ENCODE peak calls at places on chromosomes 11 and 22, in eight cellular contexts. One of them, this sample, is unnamed.

GRCh38 chr11:113876798-113877672 is 1.7 kb upstream of the USP28 start:
- DNase-seq in lung: no peak
- DNase-seq in MCF 10A: no peak
- DNase-seq in heart right ventricle: no peak
- DNase-seq in cardiac muscle cell: no peak
- DNase-seq in endothelial cell: no peak
- DNase-seq in GM13976: no peak
- DNase-seq in astrocyte of the cerebellum: no peak
- DNase-seq in this sample: no peak

GRCh38 chr11:12981879-12982531 is 27.1 kb upstream of the RASSF10 start:
- DNase-seq in heart right ventricle: no peak
- DNase-seq in MCF 10A: peak; percentile 27
- DNase-seq in endothelial cell: no peak
- DNase-seq in GM13976: no peak
- DNase-seq in lung: no peak
- DNase-seq in cardiac muscle cell: peak; percentile 21
- DNase-seq in astrocyte of the cerebellum: no peak
- DNase-seq in this sample: no peak

GRCh38 chr22:43706151-43706550 is 106.0 kb downstream of the EFCAB6 start:
- DNase-seq in cardiac muscle cell: no peak
- DNase-seq in astrocyte of the cerebellum: no peak
- DNase-seq in endothelial cell: no peak
- DNase-seq in heart right ventricle: no peak
- DNase-seq in lung: no peak
- DNase-seq in GM13976: no peak
- DNase-seq in MCF 10A: no peak
- DNase-seq in this sample: no peak

GRCh38 chr22:45159652-45160462 is 3.9 kb upstream of the NUP50 start:
- DNase-seq in astrocyte of the cerebellum: no peak
- DNase-seq in endothelial cell: peak; percentile 14
- DNase-seq in heart right ventricle: no peak
- DNase-seq in cardiac muscle cell: peak; percentile 68
- DNase-seq in lung: no peak
- DNase-seq in MCF 10A: peak; percentile 43
- DNase-seq in GM13976: no peak
- DNase-seq in this sample: no peak

GRCh38 chr11:11669447-11669846 is 47.6 kb upstream of the GALNT18 start:
- DNase-seq in lung: no peak
- DNase-seq in cardiac muscle cell: no peak
- DNase-seq in astrocyte of the cerebellum: no peak
- DNase-seq in endothelial cell: no peak
- DNase-seq in heart right ventricle: no peak
- DNase-seq in MCF 10A: no peak
- DNase-seq in GM13976: no peak
- DNase-seq in this sample: no peak

GRCh38 chr11:124763156-124763947 is 1.3 kb upstream of the ESAM start:
- DNase-seq in endothelial cell: peak; percentile 93
- DNase-seq in cardiac muscle cell: peak; percentile 77
- DNase-seq in GM13976: peak; percentile 71
- DNase-seq in lung: peak; percentile 88
- DNase-seq in MCF 10A: peak; percentile 70
- DNase-seq in astrocyte of the cerebellum: peak; percentile 67
- DNase-seq in heart right ventricle: peak; percentile 88
- DNase-seq in this sample: peak; percentile 94

GRCh38 chr11:46275964-46276641 is 1.4 kb upstream of the CREB3L1 start:
- DNase-seq in heart right ventricle: no peak
- DNase-seq in endothelial cell: no peak
- DNase-seq in cardiac muscle cell: no peak
- DNase-seq in lung: peak; percentile 76
- DNase-seq in GM13976: no peak
- DNase-seq in astrocyte of the cerebellum: no peak
- DNase-seq in MCF 10A: no peak
- DNase-seq in this sample: no peak

GRCh38 chr11:34242037-34242625 is 115.7 kb downstream of the ABTB2 start:
- DNase-seq in heart right ventricle: no peak
- DNase-seq in endothelial cell: no peak
- DNase-seq in astrocyte of the cerebellum: no peak
- DNase-seq in MCF 10A: no peak
- DNase-seq in lung: no peak
- DNase-seq in GM13976: peak; percentile 41
- DNase-seq in cardiac muscle cell: no peak
- DNase-seq in this sample: no peak

GRCh38 chr11:3796796-3797328 is 492 bp downstream of the NUP98 start:
- DNase-seq in MCF 10A: no peak
- DNase-seq in astrocyte of the cerebellum: no peak
- DNase-seq in endothelial cell: peak; percentile 65
- DNase-seq in cardiac muscle cell: no peak
- DNase-seq in lung: peak; percentile 58
- DNase-seq in GM13976: no peak
- DNase-seq in heart right ventricle: no peak
- DNase-seq in this sample: no peak

GRCh38 chr11:104964247-104964646 is 4.1 kb downstream of the CASP4 start:
- DNase-seq in endothelial cell: no peak
- DNase-seq in lung: no peak
- DNase-seq in MCF 10A: no peak
- DNase-seq in cardiac muscle cell: no peak
- DNase-seq in GM13976: no peak
- DNase-seq in astrocyte of the cerebellum: no peak
- DNase-seq in heart right ventricle: no peak
- DNase-seq in this sample: no peak

GRCh38 chr11:102287963-102288744 is 29.1 kb upstream of the BIRC3 start:
- DNase-seq in endothelial cell: peak; percentile 46
- DNase-seq in MCF 10A: peak; percentile 80
- DNase-seq in astrocyte of the cerebellum: peak; percentile 58
- DNase-seq in heart right ventricle: no peak
- DNase-seq in cardiac muscle cell: peak; percentile 88
- DNase-seq in lung: peak; percentile 46
- DNase-seq in GM13976: peak; percentile 83
- DNase-seq in this sample: peak; percentile 41

GRCh38 chr11:61332823-61333637 is at the start of the genes DDB1 and TKFC:
- DNase-seq in MCF 10A: peak; percentile 94
- DNase-seq in GM13976: peak; percentile 99
- DNase-seq in lung: peak; percentile 95
- DNase-seq in endothelial cell: peak; percentile 97
- DNase-seq in astrocyte of the cerebellum: peak; percentile 74
- DNase-seq in cardiac muscle cell: peak; percentile 93
- DNase-seq in heart right ventricle: peak; percentile 97
- DNase-seq in this sample: peak; percentile 96
- TF ChIP-seq CTCF in MCF 10A: no peak
- TF ChIP-seq CTCF in GM13976: no peak
- TF ChIP-seq CTCF in lung: no peak
- TF ChIP-seq CTCF in endothelial cell: no peak
- TF ChIP-seq CTCF in astrocyte of the cerebellum: no peak
- TF ChIP-seq CTCF in cardiac muscle cell: no peak
- TF ChIP-seq CTCF in heart right ventricle: no peak
- TF ChIP-seq CTCF in this sample: no peak

GRCh38 chr22:37198290-37199102 is 10.4 kb upstream of the C1QTNF6 start:
- DNase-seq in MCF 10A: peak; percentile 82
- DNase-seq in astrocyte of the cerebellum: no peak
- DNase-seq in endothelial cell: peak; percentile 91
- DNase-seq in lung: peak; percentile 86
- DNase-seq in cardiac muscle cell: peak; percentile 79
- DNase-seq in heart right ventricle: peak; percentile 92
- DNase-seq in GM13976: peak; percentile 90
- DNase-seq in this sample: peak; percentile 95

GRCh38 chr22:37197451-37198289 is 9.6 kb upstream of the C1QTNF6 start:
- DNase-seq in heart right ventricle: peak; percentile 59
- DNase-seq in endothelial cell: no peak
- DNase-seq in GM13976: no peak
- DNase-seq in cardiac muscle cell: peak; percentile 66
- DNase-seq in lung: peak; percentile 80
- DNase-seq in astrocyte of the cerebellum: no peak
- DNase-seq in MCF 10A: peak; percentile 91
- DNase-seq in this sample: no peak

GRCh38 chr22:37195921-37196320 is 7.9 kb upstream of the C1QTNF6 start:
- DNase-seq in endothelial cell: no peak
- DNase-seq in astrocyte of the cerebellum: no peak
- DNase-seq in GM13976: no peak
- DNase-seq in cardiac muscle cell: peak; percentile 55
- DNase-seq in heart right ventricle: no peak
- DNase-seq in lung: no peak
- DNase-seq in MCF 10A: no peak
- DNase-seq in this sample: no peak

GRCh38 chr22:37194750-37195149 is 6.7 kb upstream of the C1QTNF6 start:
- DNase-seq in GM13976: no peak
- DNase-seq in MCF 10A: no peak
- DNase-seq in endothelial cell: no peak
- DNase-seq in lung: no peak
- DNase-seq in astrocyte of the cerebellum: no peak
- DNase-seq in cardiac muscle cell: no peak
- DNase-seq in heart right ventricle: no peak
- DNase-seq in this sample: no peak

DNA sequence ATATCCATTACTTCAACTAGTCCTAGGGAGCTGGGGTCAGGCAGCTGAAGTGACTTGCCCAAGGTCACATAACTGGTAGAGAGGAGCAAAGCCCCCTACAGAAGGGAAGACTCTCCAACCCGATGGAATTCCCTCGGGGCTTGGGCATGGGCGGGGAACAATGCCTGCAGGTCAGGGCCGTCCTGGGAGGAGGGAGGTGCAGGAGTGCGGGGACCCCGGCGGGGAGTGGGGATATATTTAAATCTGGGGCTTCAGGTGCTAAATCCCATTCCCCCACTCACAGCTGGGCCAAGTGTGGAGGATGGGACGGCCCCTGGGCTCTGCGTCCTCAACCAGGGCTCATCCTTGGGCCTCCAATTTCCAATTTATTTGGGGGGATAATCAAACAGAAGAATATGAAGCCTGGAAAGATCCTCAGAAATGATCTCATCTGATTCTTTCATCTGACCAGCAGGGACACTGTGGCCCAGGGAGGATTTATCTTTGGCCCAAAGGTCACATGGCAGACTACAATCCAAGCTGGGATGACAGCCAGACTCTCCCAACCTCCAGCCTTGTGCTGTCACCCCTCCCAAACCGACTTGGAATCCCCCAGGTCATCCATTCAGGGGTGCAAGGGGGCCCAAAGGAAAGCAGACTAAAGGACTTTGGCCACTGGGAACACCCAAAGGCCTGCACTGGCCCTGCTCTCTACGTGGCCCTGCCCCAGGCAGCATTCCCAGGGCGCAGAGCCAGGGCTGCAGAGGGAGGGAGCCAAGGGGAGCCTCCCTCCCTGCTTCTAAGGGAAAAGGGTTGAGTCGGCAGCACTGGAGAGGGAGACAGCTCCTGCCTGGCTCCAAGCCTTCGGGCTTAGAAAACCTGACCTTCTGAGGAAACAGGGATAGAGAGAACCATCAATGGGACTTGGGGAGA is 8.7 kb upstream of the C1QTNF6 start:
- DNase-seq in astrocyte of the cerebellum: peak; percentile 52
- DNase-seq in MCF 10A: peak; percentile 94
- DNase-seq in cardiac muscle cell: peak; percentile 94
- DNase-seq in lung: peak; percentile 84
- DNase-seq in endothelial cell: no peak
- DNase-seq in GM13976: no peak
- DNase-seq in heart right ventricle: peak; percentile 92
- DNase-seq in this sample: no peak
- TF ChIP-seq CTCF in astrocyte of the cerebellum: no peak
- TF ChIP-seq CTCF in MCF 10A: no peak
- TF ChIP-seq CTCF in cardiac muscle cell: no peak
- TF ChIP-seq CTCF in lung: no peak
- TF ChIP-seq CTCF in endothelial cell: no peak
- TF ChIP-seq CTCF in GM13976: no peak
- TF ChIP-seq CTCF in heart right ventricle: no peak
- TF ChIP-seq CTCF in this sample: no peak

DNA sequence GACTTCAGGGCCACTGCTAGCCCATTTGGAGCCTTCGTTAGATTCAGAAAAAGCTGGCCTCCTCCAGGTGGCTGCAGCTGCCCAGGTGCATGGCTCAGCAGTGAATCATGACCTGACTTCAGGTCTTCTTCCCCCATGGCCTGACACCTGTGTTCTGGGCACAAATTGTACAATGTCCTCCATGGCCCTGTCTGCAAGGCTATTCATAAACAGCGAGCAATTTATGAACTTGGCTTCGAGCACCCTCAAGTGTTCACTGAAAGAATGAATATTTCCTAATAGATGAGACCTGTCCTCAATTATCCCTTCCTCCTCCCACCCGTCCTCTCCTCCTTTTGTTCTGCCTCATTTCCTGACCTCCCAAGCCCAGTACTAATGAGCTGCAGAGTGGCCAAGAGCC is 12.2 kb upstream of the VPS37C start:
- DNase-seq in cardiac muscle cell: peak; percentile 26
- DNase-seq in lung: no peak
- DNase-seq in GM13976: no peak
- DNase-seq in heart right ventricle: no peak
- DNase-seq in endothelial cell: no peak
- DNase-seq in astrocyte of the cerebellum: no peak
- DNase-seq in MCF 10A: peak; percentile 48
- DNase-seq in this sample: no peak
- TF ChIP-seq CTCF in cardiac muscle cell: no peak
- TF ChIP-seq CTCF in lung: no peak
- TF ChIP-seq CTCF in GM13976: no peak
- TF ChIP-seq CTCF in heart right ventricle: no peak
- TF ChIP-seq CTCF in endothelial cell: no peak
- TF ChIP-seq CTCF in astrocyte of the cerebellum: peak; percentile 5
- TF ChIP-seq CTCF in MCF 10A: peak; percentile 27
- TF ChIP-seq CTCF in this sample: no peak

DNA sequence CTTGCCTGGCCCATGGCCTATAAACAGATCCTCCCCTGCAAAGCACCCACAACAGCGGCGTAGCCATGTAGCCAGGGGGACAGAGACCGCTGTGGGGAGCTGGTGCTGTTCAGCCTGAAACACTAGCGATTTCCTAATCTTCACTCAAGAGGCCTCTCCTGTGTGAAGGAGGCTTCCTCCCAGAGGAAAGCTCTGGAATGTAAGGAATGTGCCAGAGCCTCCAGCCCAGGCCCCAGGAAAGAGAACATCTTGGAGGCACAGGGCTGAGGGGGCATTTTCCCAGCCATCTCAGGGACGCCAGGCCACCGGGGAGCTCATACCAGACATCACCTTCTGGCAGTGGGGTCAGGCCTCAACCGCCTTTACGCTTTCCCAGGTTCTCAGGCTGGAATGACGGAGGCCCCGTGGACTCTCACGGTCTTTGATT is 24.0 kb downstream of the MIAT start:
- DNase-seq in lung: peak; percentile 76
- DNase-seq in heart right ventricle: no peak
- DNase-seq in cardiac muscle cell: peak; percentile 96
- DNase-seq in astrocyte of the cerebellum: peak; percentile 80
- DNase-seq in GM13976: no peak
- DNase-seq in endothelial cell: peak; percentile 21
- DNase-seq in MCF 10A: no peak
- DNase-seq in this sample: peak; percentile 53
- TF ChIP-seq CTCF in lung: no peak
- TF ChIP-seq CTCF in heart right ventricle: no peak
- TF ChIP-seq CTCF in cardiac muscle cell: peak; percentile 29
- TF ChIP-seq CTCF in astrocyte of the cerebellum: no peak
- TF ChIP-seq CTCF in GM13976: no peak
- TF ChIP-seq CTCF in endothelial cell: no peak
- TF ChIP-seq CTCF in MCF 10A: no peak
- TF ChIP-seq CTCF in this sample: no peak

This sample was measured in nephron progenitor cell.